ENCODE peak calls at places on chromosomes 16 and 17, in seven cellular contexts. One of them, this sample, is unnamed.

GRCh38 chr16:7746971-7747370 is 414.3 kb downstream of the RBFOX1 start:
- DNase-seq in K562: no peak
- DNase-seq in SK-N-SH: no peak
- DNase-seq in HCT116: no peak
- DNase-seq in HepG2: no peak
- DNase-seq in H1: no peak
- DNase-seq in GM12878: no peak
- DNase-seq in this sample: no peak

GRCh38 chr17:57034807-57035754 is 50.0 kb upstream of the AKAP1 start:
- DNase-seq in SK-N-SH: no peak
- DNase-seq in K562: no peak
- DNase-seq in HCT116: no peak
- DNase-seq in HepG2: no peak
- DNase-seq in H1: no peak
- DNase-seq in GM12878: no peak
- DNase-seq in this sample: no peak

GRCh38 chr16:82668094-82668493 is 41.3 kb downstream of the CDH13 start:
- DNase-seq in HepG2: no peak
- DNase-seq in H1: no peak
- DNase-seq in HCT116: no peak
- DNase-seq in K562: no peak
- DNase-seq in SK-N-SH: no peak
- DNase-seq in GM12878: no peak
- DNase-seq in this sample: no peak

GRCh38 chr16:7992616-7993015 is 597.7 kb downstream of the TMEM114 start:
- DNase-seq in SK-N-SH: no peak
- DNase-seq in K562: no peak
- DNase-seq in HCT116: no peak
- DNase-seq in GM12878: no peak
- DNase-seq in HepG2: no peak
- DNase-seq in H1: no peak
- DNase-seq in this sample: no peak

GRCh38 chr16:60945225-60945624 is 1091.0 kb downstream of the CDH8 start:
- DNase-seq in H1: peak
- DNase-seq in SK-N-SH: no peak
- DNase-seq in GM12878: no peak
- DNase-seq in K562: peak
- DNase-seq in HepG2: peak
- DNase-seq in HCT116: no peak
- DNase-seq in this sample: peak

GRCh38 chr17:7323731-7324437 is 5.3 kb downstream of the NEURL4 start:
- DNase-seq in HCT116: no peak
- DNase-seq in HepG2: no peak
- DNase-seq in GM12878: no peak
- DNase-seq in H1: peak
- DNase-seq in K562: peak
- DNase-seq in SK-N-SH: peak
- DNase-seq in this sample: no peak

GRCh38 chr17:49624896-49625295 is 49.2 kb downstream of the NXPH3 start:
- DNase-seq in HCT116: no peak
- DNase-seq in H1: no peak
- DNase-seq in GM12878: no peak
- DNase-seq in SK-N-SH: no peak
- DNase-seq in HepG2: no peak
- DNase-seq in K562: no peak
- DNase-seq in this sample: no peak

GRCh38 chr17:2171725-2172446 is 117.0 kb downstream of the HIC1 start:
- DNase-seq in HepG2: peak
- DNase-seq in GM12878: no peak
- DNase-seq in HCT116: no peak
- DNase-seq in SK-N-SH: no peak
- DNase-seq in K562: no peak
- DNase-seq in H1: no peak
- DNase-seq in this sample: no peak

GRCh38 chr16:73172621-73173312 is 124.8 kb upstream of the ZFHX3 start:
- DNase-seq in GM12878: no peak
- DNase-seq in HepG2: no peak
- DNase-seq in K562: peak
- DNase-seq in SK-N-SH: peak
- DNase-seq in H1: no peak
- DNase-seq in HCT116: no peak
- DNase-seq in this sample: peak

GRCh38 chr17:67469208-67469980 is 92.3 kb downstream of the PITPNC1 start:
- DNase-seq in H1: no peak
- DNase-seq in HepG2: peak
- DNase-seq in HCT116: no peak
- DNase-seq in K562: no peak
- DNase-seq in GM12878: no peak
- DNase-seq in SK-N-SH: peak
- DNase-seq in this sample: peak

GRCh38 chr17:75642221-75643032 is 9.2 kb downstream of the SMIM5 start:
- DNase-seq in K562: peak
- DNase-seq in HCT116: no peak
- DNase-seq in GM12878: no peak
- DNase-seq in HepG2: no peak
- DNase-seq in H1: no peak
- DNase-seq in SK-N-SH: no peak
- DNase-seq in this sample: peak

GRCh38 chr16:927406-927805 is 43.4 kb downstream of the LMF1 start:
- DNase-seq in HepG2: no peak
- DNase-seq in H1: no peak
- DNase-seq in HCT116: no peak
- DNase-seq in GM12878: no peak
- DNase-seq in K562: no peak
- DNase-seq in SK-N-SH: peak
- DNase-seq in this sample: no peak

GRCh38 chr16:81517630-81518438 is 73.2 kb downstream of the CMIP start:
- DNase-seq in GM12878: no peak
- DNase-seq in H1: no peak
- DNase-seq in HCT116: no peak
- DNase-seq in SK-N-SH: no peak
- DNase-seq in HepG2: no peak
- DNase-seq in K562: no peak
- DNase-seq in this sample: no peak

GRCh38 chr16:49012961-49013726 is 268.5 kb downstream of the CBLN1 start:
- DNase-seq in HCT116: no peak
- DNase-seq in SK-N-SH: peak
- DNase-seq in K562: no peak
- DNase-seq in GM12878: no peak
- DNase-seq in HepG2: no peak
- DNase-seq in H1: no peak
- DNase-seq in this sample: no peak

GRCh38 chr17:48915459-48916282 is 7.5 kb downstream of the UBE2Z start:
- DNase-seq in H1: no peak
- DNase-seq in K562: no peak
- DNase-seq in HepG2: no peak
- DNase-seq in SK-N-SH: no peak
- DNase-seq in HCT116: no peak
- DNase-seq in GM12878: peak
- DNase-seq in this sample: no peak

GRCh38 chr17:39402279-39402889 is 958 bp upstream of the FBXL20 start:
- DNase-seq in H1: peak
- DNase-seq in GM12878: peak
- DNase-seq in HepG2: peak
- DNase-seq in K562: peak
- DNase-seq in SK-N-SH: peak
- DNase-seq in HCT116: peak
- DNase-seq in this sample: peak

GRCh38 chr17:39401412-39402278 is at the start of gene FBXL20:
- DNase-seq in HepG2: peak
- DNase-seq in GM12878: peak
- DNase-seq in H1: peak
- DNase-seq in SK-N-SH: peak
- DNase-seq in HCT116: peak
- DNase-seq in K562: peak
- DNase-seq in this sample: peak

GRCh38 chr17:39399792-39400191 is 1.6 kb downstream of the FBXL20 start:
- DNase-seq in H1: no peak
- DNase-seq in HCT116: no peak
- DNase-seq in HepG2: no peak
- DNase-seq in K562: no peak
- DNase-seq in SK-N-SH: no peak
- DNase-seq in GM12878: no peak
- DNase-seq in this sample: no peak

GRCh38 chr17:39402890-39403605 is 1.6 kb upstream of the FBXL20 start:
- DNase-seq in GM12878: no peak
- DNase-seq in SK-N-SH: no peak
- DNase-seq in HepG2: no peak
- DNase-seq in H1: no peak
- DNase-seq in HCT116: no peak
- DNase-seq in K562: no peak
- DNase-seq in this sample: no peak

GRCh38 chr17:39400547-39401411 is 647 bp downstream of the FBXL20 start:
- DNase-seq in HCT116: no peak
- DNase-seq in GM12878: no peak
- DNase-seq in HepG2: no peak
- DNase-seq in K562: no peak
- DNase-seq in SK-N-SH: peak
- DNase-seq in H1: no peak
- DNase-seq in this sample: no peak
- TF ChIP-seq JUND in HCT116: no peak
- TF ChIP-seq JUND in GM12878: no peak
- TF ChIP-seq JUND in HepG2: no peak
- TF ChIP-seq JUND in K562: no peak
- TF ChIP-seq JUND in SK-N-SH: no peak
- TF ChIP-seq JUND in H1: no peak
- TF ChIP-seq JUND in this sample: no peak

GRCh38 chr17:58590377-58590776 is 75.9 kb upstream of the MTMR4 start:
- DNase-seq in SK-N-SH: no peak
- DNase-seq in GM12878: no peak
- DNase-seq in K562: no peak
- DNase-seq in HepG2: no peak
- DNase-seq in H1: no peak
- DNase-seq in HCT116: no peak
- DNase-seq in this sample: no peak

GRCh38 chr17:58595194-58595792 is 80.9 kb upstream of the MTMR4 start:
- DNase-seq in K562: no peak
- DNase-seq in GM12878: no peak
- DNase-seq in H1: no peak
- DNase-seq in SK-N-SH: no peak
- DNase-seq in HCT116: peak
- DNase-seq in HepG2: no peak
- DNase-seq in this sample: no peak

GRCh38 chr17:58587713-58588117 is 73.3 kb upstream of the MTMR4 start:
- DNase-seq in K562: peak
- DNase-seq in GM12878: no peak
- DNase-seq in HepG2: peak
- DNase-seq in HCT116: peak
- DNase-seq in SK-N-SH: peak
- DNase-seq in H1: peak
- DNase-seq in this sample: peak

GRCh38 chr17:58593121-58593520 is 78.7 kb upstream of the MTMR4 start:
- DNase-seq in GM12878: no peak
- DNase-seq in HepG2: no peak
- DNase-seq in SK-N-SH: no peak
- DNase-seq in H1: no peak
- DNase-seq in K562: no peak
- DNase-seq in HCT116: no peak
- DNase-seq in this sample: no peak

GRCh38 chr17:58591455-58591854 is 77.0 kb upstream of the MTMR4 start:
- DNase-seq in K562: no peak
- DNase-seq in GM12878: no peak
- DNase-seq in SK-N-SH: no peak
- DNase-seq in HCT116: no peak
- DNase-seq in H1: no peak
- DNase-seq in HepG2: no peak
- DNase-seq in this sample: no peak
- TF ChIP-seq JUND in K562: no peak
- TF ChIP-seq JUND in GM12878: no peak
- TF ChIP-seq JUND in SK-N-SH: no peak
- TF ChIP-seq JUND in HCT116: no peak
- TF ChIP-seq JUND in H1: no peak
- TF ChIP-seq JUND in HepG2: no peak
- TF ChIP-seq JUND in this sample: no peak

DNA sequence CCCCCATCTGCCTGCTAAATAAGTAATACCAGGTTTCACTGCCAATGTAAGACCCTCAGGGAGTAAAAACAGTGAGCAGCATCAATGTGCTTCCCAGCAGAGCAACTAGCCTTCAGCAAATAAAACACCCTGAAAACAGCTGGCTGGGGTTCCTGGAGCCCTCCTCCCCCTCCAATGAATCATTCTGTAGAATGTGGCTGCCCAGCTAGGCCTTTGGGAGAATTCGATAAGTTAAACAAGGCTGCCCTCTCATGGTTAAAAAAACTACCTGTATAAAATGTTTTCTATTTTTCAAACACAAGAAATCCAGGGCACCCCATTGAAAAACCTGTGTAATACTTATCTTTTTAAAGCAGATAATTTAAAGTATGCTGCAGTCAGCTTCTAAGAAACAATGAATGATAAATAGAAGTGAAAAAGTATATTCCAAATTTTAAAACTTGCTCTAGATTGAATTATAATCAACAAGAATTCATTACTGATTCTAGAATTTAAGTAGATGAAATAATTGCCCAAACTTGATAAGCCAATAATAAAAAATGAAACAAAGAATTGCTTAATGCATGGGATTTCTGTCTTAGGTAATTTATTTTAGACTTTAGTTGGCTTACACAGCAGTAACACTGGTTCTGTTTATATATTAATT is 9.4 kb upstream of the TOM1L1 start:
- DNase-seq in GM12878: no peak
- DNase-seq in HCT116: peak
- DNase-seq in SK-N-SH: peak
- DNase-seq in K562: peak
- DNase-seq in H1: no peak
- DNase-seq in HepG2: peak
- DNase-seq in this sample: peak
- TF ChIP-seq JUND in GM12878: no peak
- TF ChIP-seq JUND in HCT116: no peak
- TF ChIP-seq JUND in SK-N-SH: peak
- TF ChIP-seq JUND in K562: peak
- TF ChIP-seq JUND in H1: peak
- TF ChIP-seq JUND in HepG2: no peak
- TF ChIP-seq JUND in this sample: no peak

DNA sequence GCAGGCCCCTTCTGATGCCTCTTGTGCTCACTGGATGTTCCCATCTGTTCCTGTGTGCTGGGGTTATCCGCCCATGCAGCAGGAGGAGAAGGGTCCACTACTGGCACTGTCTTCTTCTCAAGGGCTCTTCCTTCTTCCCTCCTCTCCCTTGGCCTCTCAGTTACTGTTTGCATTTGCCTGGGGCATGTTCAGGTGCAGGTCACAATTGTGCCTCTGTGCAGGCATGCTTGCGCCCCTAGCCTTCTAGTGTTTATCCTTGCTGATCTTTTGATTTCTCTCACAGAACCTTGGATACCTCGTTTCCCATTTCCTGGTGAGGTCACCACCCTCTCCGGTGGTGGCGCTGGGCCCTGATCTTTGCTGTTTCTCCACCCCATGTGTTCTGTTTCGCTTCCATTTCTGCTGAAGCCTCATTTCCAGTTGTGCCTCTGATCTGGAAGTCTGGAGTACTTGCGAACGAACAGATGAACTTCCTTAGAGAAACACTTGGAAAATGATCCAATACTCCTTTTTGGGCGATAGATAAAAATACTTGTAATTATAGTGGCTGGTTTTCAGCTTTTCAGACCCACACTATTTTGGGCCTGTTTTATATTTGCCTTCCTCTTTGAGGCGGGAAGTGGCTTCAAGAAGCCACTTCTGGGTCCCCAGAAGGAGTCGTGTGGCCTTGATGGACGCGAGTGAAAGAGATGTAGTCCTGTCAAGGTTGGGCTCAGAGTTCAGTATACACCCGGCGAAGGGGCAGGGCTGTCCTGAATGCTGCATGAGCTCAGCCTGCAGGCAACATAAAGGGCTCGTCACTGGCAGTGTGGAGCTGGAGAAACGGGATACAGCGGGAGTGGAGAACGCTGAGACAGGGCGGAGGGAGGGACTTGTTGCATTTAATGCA is 312.9 kb downstream of the SNX29 start:
- DNase-seq in HepG2: peak
- DNase-seq in K562: no peak
- DNase-seq in HCT116: no peak
- DNase-seq in GM12878: no peak
- DNase-seq in H1: no peak
- DNase-seq in SK-N-SH: no peak
- DNase-seq in this sample: no peak
- TF ChIP-seq JUND in HepG2: peak
- TF ChIP-seq JUND in K562: no peak
- TF ChIP-seq JUND in HCT116: no peak
- TF ChIP-seq JUND in GM12878: no peak
- TF ChIP-seq JUND in H1: no peak
- TF ChIP-seq JUND in SK-N-SH: no peak
- TF ChIP-seq JUND in this sample: no peak

This sample was measured in T47D.